ENCODE peak calls at places on chromosomes 11 and 22, in seven cellular contexts. X is aorta; H is brain microvascular endothelial cell; S is neural progenitor cell; U is GM23248; D is CD4-positive, CD25-positive, alpha-beta regulatory T cell; G is astrocyte. J is an unnamed sample.

GRCh38 chr11:73866586-73866996 is 10.1 kb downstream of the COA4 start:
- DNase-seq in G (peak), S (no peak), X (no peak), D (no peak), H (peak), U (peak), J (peak)

GRCh38 chr11:12139144-12139881 is 28.9 kb downstream of the MICAL2 start:
- DNase-seq in D (no peak), G (peak), H (peak), X (no peak), U (peak), S (no peak), J (no peak)

GRCh38 chr22:42177891-42178336 is 47.3 kb upstream of the CYP2D6 start:
- DNase-seq in G (no peak), X (no peak), D (no peak), H (no peak), S (no peak), U (no peak), J (no peak)

GRCh38 chr22:41619979-41620645 is 731 bp downstream of the DESI1 start:
- DNase-seq in G (no peak), S (peak), H (no peak), D (peak), X (peak), U (peak), J (peak)

GRCh38 chr11:86923993-86924766 is 31.0 kb downstream of the FZD4 start:
- DNase-seq in D (no peak), H (no peak), S (peak), U (no peak), G (peak), X (no peak), J (no peak)

GRCh38 chr11:115869780-115870431 is 365.7 kb upstream of the CADM1 start:
- DNase-seq in H (no peak), G (no peak), D (peak), X (peak), S (peak), U (no peak), J (peak)

GRCh38 chr22:38973289-38974169 is 8.6 kb upstream of the APOBEC3B start:
- DNase-seq in G (peak), X (no peak), D (peak), S (peak), H (no peak), U (peak), J (peak)

GRCh38 chr11:117878314-117878938 is 2.0 kb upstream of the FXYD6 start:
- DNase-seq in U (no peak), D (no peak), S (no peak), G (no peak), H (no peak), X (no peak), J (no peak)

GRCh38 chr11:45472713-45473317 is 186.7 kb upstream of the SYT13 start:
- DNase-seq in G (no peak), H (no peak), U (no peak), X (no peak), D (no peak), S (no peak), J (no peak)

GRCh38 chr11:17790453-17790852 is 55.9 kb downstream of the KCNC1 start:
- DNase-seq in X (no peak), S (no peak), D (no peak), G (peak), H (peak), U (peak), J (no peak)

GRCh38 chr11:134034496-134035381 is 34.1 kb upstream of the JAM3 start:
- DNase-seq in D (peak), G (no peak), U (peak), X (no peak), S (no peak), H (no peak), J (no peak)

GRCh38 chr11:64638017-64638664 is 47.1 kb downstream of the SLC22A12 start:
- DNase-seq in U (peak), D (no peak), G (no peak), X (no peak), H (no peak), S (peak), J (no peak)

GRCh38 chr22:44623771-44624510 is 78.1 kb upstream of the PRR5 start:
- DNase-seq in G (no peak), D (no peak), S (peak), H (peak), U (no peak), X (no peak), J (peak)

GRCh38 chr11:114477946-114478537 is 38.8 kb downstream of the REXO2 start:
- DNase-seq in S (no peak), H (no peak), G (no peak), X (no peak), U (no peak), D (no peak), J (no peak)

GRCh38 chr11:64376071-64376470 is 17.1 kb downstream of the RPS6KA4 start:
- DNase-seq in U (no peak), S (no peak), X (no peak), H (no peak), D (no peak), G (no peak), J (no peak)

DNA sequence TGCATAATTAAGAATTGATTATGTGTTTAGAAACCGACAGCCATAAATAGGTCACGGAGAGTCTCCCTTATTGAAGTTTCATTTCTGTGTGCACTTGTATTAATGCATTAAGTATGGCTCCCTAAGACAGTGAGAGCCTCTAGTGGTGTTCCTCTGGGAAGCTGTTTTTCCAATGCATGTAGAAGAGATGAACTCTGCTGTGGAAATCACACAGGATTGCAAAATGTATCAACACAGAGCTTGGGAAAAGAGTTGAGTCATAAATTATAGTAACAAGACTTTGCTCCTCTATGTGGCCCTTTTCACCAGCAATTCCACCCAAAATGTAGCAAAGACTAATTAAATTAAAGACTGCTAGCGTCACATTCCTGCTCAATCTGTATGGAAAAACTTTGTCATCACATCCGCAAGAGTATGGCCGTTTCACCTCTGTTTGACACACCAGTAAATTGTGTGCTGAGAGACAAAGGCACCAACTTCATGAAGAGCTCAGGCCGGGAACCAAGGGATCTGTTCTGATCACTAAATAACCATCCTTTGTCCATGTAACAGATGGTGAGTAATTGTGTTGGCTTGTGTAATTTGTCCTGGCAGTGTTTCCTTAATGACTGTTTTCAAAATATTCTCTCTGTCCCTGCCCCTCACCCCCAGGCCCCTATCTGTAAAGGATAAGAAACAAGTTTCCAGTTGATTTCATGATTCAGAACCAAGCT is 209.2 kb upstream of the SORL1-AS1 start:
- DNase-seq in G (peak), U (peak), H (peak), S (no peak), D (no peak), X (no peak), J (no peak)
- H3K27ac ChIP-seq in G (peak), U (peak), H (peak), S (no peak), D (no peak), X (no peak), J (no peak)

GRCh38 chr11:75667268-75667830 is 1.5 kb downstream of the MAP6 start:
- DNase-seq in H (no peak), X (no peak), S (peak), U (peak), D (no peak), G (no peak), J (peak)

GRCh38 chr11:75667831-75668507 is 869 bp downstream of the MAP6 start:
- DNase-seq in G (peak), U (peak), X (peak), S (peak), D (peak), H (peak), J (peak)

GRCh38 chr11:75664366-75664765 is 4.5 kb downstream of the MAP6 start:
- DNase-seq in U (no peak), D (no peak), X (no peak), H (no peak), S (no peak), G (no peak), J (no peak)

GRCh38 chr11:75665126-75665525 is 3.7 kb downstream of the MAP6 start:
- DNase-seq in U (no peak), G (no peak), H (no peak), S (no peak), X (no peak), D (no peak), J (no peak)

GRCh38 chr11:75668508-75669297 is at the start of gene MAP6:
- DNase-seq in S (peak), H (no peak), X (peak), D (peak), U (peak), G (no peak), J (peak)
- H3K27ac ChIP-seq in S (no peak), H (no peak), X (no peak), D (no peak), U (no peak), G (no peak), J (no peak)

GRCh38 chr11:128928400-128928799 is 14.3 kb downstream of the TP53AIP1 start:
- DNase-seq in G (no peak), D (peak), X (peak), U (peak), H (no peak), S (no peak), J (no peak)

GRCh38 chr11:128927683-128928336 is 14.9 kb downstream of the TP53AIP1 start:
- DNase-seq in D (no peak), H (no peak), S (no peak), U (no peak), X (peak), G (no peak), J (no peak)

GRCh38 chr11:128929991-128930390 is 12.7 kb downstream of the TP53AIP1 start:
- DNase-seq in S (no peak), U (peak), G (peak), X (peak), D (no peak), H (peak), J (no peak)

GRCh38 chr11:128931066-128931465 is 11.6 kb downstream of the TP53AIP1 start:
- DNase-seq in S (no peak), U (no peak), G (no peak), D (no peak), X (no peak), H (no peak), J (no peak)

GRCh38 chr11:128929468-128929867 is 13.2 kb downstream of the TP53AIP1 start:
- DNase-seq in G (no peak), D (no peak), U (no peak), H (no peak), X (peak), S (no peak), J (no peak)
- H3K27ac ChIP-seq in G (no peak), D (no peak), U (no peak), H (no peak), X (no peak), S (no peak), J (no peak)

DNA sequence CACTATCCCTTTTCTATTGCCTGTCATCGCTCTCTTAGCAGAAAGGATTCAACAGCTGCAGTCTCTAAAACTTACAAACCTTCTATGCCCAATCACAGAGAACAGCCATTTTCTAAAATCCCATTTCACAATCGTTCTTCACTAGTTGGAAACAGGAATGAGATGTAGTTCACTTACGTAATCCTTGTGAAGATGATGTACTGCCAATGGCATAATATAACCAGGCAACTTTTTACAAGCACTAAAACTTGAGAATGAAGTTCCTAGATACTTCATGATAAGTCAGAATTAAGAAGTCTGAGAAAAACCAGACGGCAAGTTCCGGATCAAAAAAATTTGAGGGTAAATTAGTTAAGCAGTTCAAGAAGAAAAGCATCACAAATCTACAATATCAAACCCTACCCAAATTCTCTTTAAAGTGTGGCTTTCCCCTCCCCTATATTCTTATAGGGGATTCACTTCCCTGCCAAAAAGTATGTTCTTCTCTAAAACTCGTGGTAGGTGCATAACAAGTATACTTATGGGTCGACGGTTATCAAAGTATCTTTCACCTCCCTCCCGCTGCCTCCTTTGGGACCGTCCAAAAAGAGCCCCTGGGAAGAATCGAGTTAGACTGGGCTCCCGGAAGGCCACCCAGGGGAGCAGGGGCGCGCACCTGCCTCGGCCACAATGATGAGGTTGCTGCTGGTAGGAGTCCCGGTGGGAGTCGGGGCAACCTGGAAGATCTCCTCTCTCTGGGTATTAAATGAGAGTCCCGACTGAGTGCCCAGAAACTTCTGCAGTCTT is 666 bp downstream of the MSANTD4 start:
- DNase-seq in G (no peak), X (no peak), H (no peak), S (no peak), U (peak), D (no peak), J (no peak)
- H3K27ac ChIP-seq in G (peak), X (no peak), H (peak), S (no peak), U (peak), D (peak), J (peak)

DNA sequence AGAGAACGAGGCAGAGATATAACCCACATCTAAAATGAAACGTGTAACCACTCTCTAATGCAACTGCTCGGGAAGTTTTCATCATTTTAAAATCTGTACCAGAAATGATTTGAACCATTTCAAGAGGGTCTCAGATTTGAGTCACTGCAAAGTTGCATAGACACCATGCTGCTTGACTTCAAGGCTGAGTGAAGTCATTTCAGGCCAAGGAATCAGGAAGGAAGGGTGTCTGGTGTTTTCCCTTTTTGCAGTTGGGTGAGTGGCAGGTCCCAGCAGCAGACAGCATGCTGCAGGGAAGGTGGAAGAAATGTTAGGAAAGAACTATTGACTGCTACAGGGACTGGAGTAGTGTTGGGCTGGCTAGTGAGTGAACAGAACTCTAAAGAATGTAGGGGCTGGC is 16.5 kb downstream of the TANGO2 start:
- DNase-seq in D (no peak), S (no peak), U (no peak), X (no peak), H (no peak), G (no peak), J (no peak)
- H3K27ac ChIP-seq in D (no peak), S (no peak), U (no peak), X (no peak), H (no peak), G (no peak), J (no peak)

DNA sequence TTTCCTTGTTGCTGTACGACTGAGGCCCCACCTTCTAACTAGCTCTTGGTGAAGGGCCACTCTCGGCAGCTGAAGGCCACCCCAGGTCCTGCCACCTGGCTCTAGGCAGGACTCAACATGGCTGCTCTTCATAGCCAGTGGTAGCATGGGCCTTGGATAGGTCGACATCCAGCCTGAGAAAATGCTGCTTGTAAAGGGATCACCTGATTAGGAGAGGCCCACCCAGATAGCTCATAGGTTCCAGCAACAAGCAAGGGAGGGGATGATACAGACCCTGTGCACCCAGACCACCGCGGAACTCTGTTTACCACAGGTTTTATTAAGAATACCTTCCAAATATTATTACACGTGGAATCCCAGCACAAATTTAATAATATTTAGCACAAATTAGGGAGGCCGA is 341.4 kb downstream of the BRD1 start:
- DNase-seq in H (no peak), X (no peak), S (no peak), U (no peak), G (no peak), D (no peak), J (no peak)
- H3K27ac ChIP-seq in H (no peak), X (no peak), S (no peak), U (no peak), G (no peak), D (no peak), J (no peak)

J was measured in WERI-Rb-1.